ENCODE peak calls at places on chromosomes 11 and 22, in eight cellular contexts. One of them, this sample, is unnamed.
A peak's percentile ranks its signal among the peaks of the same experiment; 100 is the strongest.

GRCh38 chr11:1219836-1220810 is 2.7 kb upstream of the MUC5B start:
- DNase-seq in ACHN: no peak
- DNase-seq in stimulated activated CD8-positive, alpha-beta memory T cell treated with anti-CD3 and anti-CD28 coated beads, Interleukin-7, amount 100 ng/mL, for 24 hours: no peak
- DNase-seq in astrocyte of the spinal cord: no peak
- DNase-seq in psoas muscle: peak; percentile 15
- DNase-seq in lower leg skin: no peak
- DNase-seq in naive thymus-derived CD4-positive, alpha-beta T cell: no peak
- DNase-seq in adrenal gland: no peak
- DNase-seq in this sample: no peak

GRCh38 chr11:19868281-19868821 is 155.7 kb downstream of the NAV2 start:
- DNase-seq in ACHN: no peak
- DNase-seq in stimulated activated CD8-positive, alpha-beta memory T cell treated with anti-CD3 and anti-CD28 coated beads, Interleukin-7, amount 100 ng/mL, for 24 hours: no peak
- DNase-seq in astrocyte of the spinal cord: peak; percentile 75
- DNase-seq in psoas muscle: peak; percentile 55
- DNase-seq in lower leg skin: peak; percentile 81
- DNase-seq in naive thymus-derived CD4-positive, alpha-beta T cell: no peak
- DNase-seq in adrenal gland: no peak
- DNase-seq in this sample: no peak

GRCh38 chr11:28049338-28050216 is 58.4 kb downstream of the KIF18A start:
- DNase-seq in ACHN: no peak
- DNase-seq in stimulated activated CD8-positive, alpha-beta memory T cell treated with anti-CD3 and anti-CD28 coated beads, Interleukin-7, amount 100 ng/mL, for 24 hours: no peak
- DNase-seq in astrocyte of the spinal cord: peak; percentile 39
- DNase-seq in psoas muscle: no peak
- DNase-seq in lower leg skin: no peak
- DNase-seq in naive thymus-derived CD4-positive, alpha-beta T cell: no peak
- DNase-seq in adrenal gland: no peak
- DNase-seq in this sample: no peak

GRCh38 chr11:35045219-35045819 is 93.7 kb upstream of the CD44 start:
- DNase-seq in ACHN: no peak
- DNase-seq in stimulated activated CD8-positive, alpha-beta memory T cell treated with anti-CD3 and anti-CD28 coated beads, Interleukin-7, amount 100 ng/mL, for 24 hours: no peak
- DNase-seq in astrocyte of the spinal cord: no peak
- DNase-seq in psoas muscle: no peak
- DNase-seq in lower leg skin: no peak
- DNase-seq in naive thymus-derived CD4-positive, alpha-beta T cell: peak; percentile 96
- DNase-seq in adrenal gland: no peak
- DNase-seq in this sample: peak; percentile 82

GRCh38 chr22:38941488-38941987 is 15.9 kb upstream of the APOBEC3A start:
- DNase-seq in ACHN: no peak
- DNase-seq in stimulated activated CD8-positive, alpha-beta memory T cell treated with anti-CD3 and anti-CD28 coated beads, Interleukin-7, amount 100 ng/mL, for 24 hours: peak; percentile 37
- DNase-seq in astrocyte of the spinal cord: no peak
- DNase-seq in psoas muscle: no peak
- DNase-seq in lower leg skin: no peak
- DNase-seq in naive thymus-derived CD4-positive, alpha-beta T cell: no peak
- DNase-seq in adrenal gland: no peak
- DNase-seq in this sample: no peak

GRCh38 chr11:68012843-68013610 is 2.9 kb downstream of the ALDH3B1 start:
- DNase-seq in ACHN: peak; percentile 98
- DNase-seq in stimulated activated CD8-positive, alpha-beta memory T cell treated with anti-CD3 and anti-CD28 coated beads, Interleukin-7, amount 100 ng/mL, for 24 hours: no peak
- DNase-seq in astrocyte of the spinal cord: peak; percentile 97
- DNase-seq in psoas muscle: no peak
- DNase-seq in lower leg skin: no peak
- DNase-seq in naive thymus-derived CD4-positive, alpha-beta T cell: no peak
- DNase-seq in adrenal gland: peak; percentile 47
- DNase-seq in this sample: no peak

GRCh38 chr11:16788141-16789060 is 50.0 kb downstream of the C11orf58 start:
- DNase-seq in ACHN: peak; percentile 64
- DNase-seq in stimulated activated CD8-positive, alpha-beta memory T cell treated with anti-CD3 and anti-CD28 coated beads, Interleukin-7, amount 100 ng/mL, for 24 hours: peak; percentile 29
- DNase-seq in astrocyte of the spinal cord: peak; percentile 80
- DNase-seq in psoas muscle: peak; percentile 68
- DNase-seq in lower leg skin: peak; percentile 60
- DNase-seq in naive thymus-derived CD4-positive, alpha-beta T cell: peak; percentile 20
- DNase-seq in adrenal gland: peak; percentile 81
- DNase-seq in this sample: peak; percentile 21

GRCh38 chr11:93614111-93614784 is 47.2 kb upstream of the CEP295 start:
- DNase-seq in ACHN: no peak
- DNase-seq in stimulated activated CD8-positive, alpha-beta memory T cell treated with anti-CD3 and anti-CD28 coated beads, Interleukin-7, amount 100 ng/mL, for 24 hours: no peak
- DNase-seq in astrocyte of the spinal cord: no peak
- DNase-seq in psoas muscle: no peak
- DNase-seq in lower leg skin: no peak
- DNase-seq in naive thymus-derived CD4-positive, alpha-beta T cell: peak; percentile 56
- DNase-seq in adrenal gland: no peak
- DNase-seq in this sample: peak; percentile 10

GRCh38 chr11:65417221-65417701 is 5.3 kb upstream of the NEAT1 start:
- DNase-seq in ACHN: no peak
- DNase-seq in stimulated activated CD8-positive, alpha-beta memory T cell treated with anti-CD3 and anti-CD28 coated beads, Interleukin-7, amount 100 ng/mL, for 24 hours: no peak
- DNase-seq in astrocyte of the spinal cord: no peak
- DNase-seq in psoas muscle: no peak
- DNase-seq in lower leg skin: no peak
- DNase-seq in naive thymus-derived CD4-positive, alpha-beta T cell: no peak
- DNase-seq in adrenal gland: peak; percentile 81
- DNase-seq in this sample: no peak

GRCh38 chr11:70816156-70816678 is 417.9 kb downstream of the CTTN start:
- DNase-seq in ACHN: no peak
- DNase-seq in stimulated activated CD8-positive, alpha-beta memory T cell treated with anti-CD3 and anti-CD28 coated beads, Interleukin-7, amount 100 ng/mL, for 24 hours: no peak
- DNase-seq in astrocyte of the spinal cord: no peak
- DNase-seq in psoas muscle: no peak
- DNase-seq in lower leg skin: no peak
- DNase-seq in naive thymus-derived CD4-positive, alpha-beta T cell: no peak
- DNase-seq in adrenal gland: no peak
- DNase-seq in this sample: no peak

GRCh38 chr11:91081440-91082088 is 858.7 kb upstream of the CHORDC1 start:
- DNase-seq in ACHN: no peak
- DNase-seq in stimulated activated CD8-positive, alpha-beta memory T cell treated with anti-CD3 and anti-CD28 coated beads, Interleukin-7, amount 100 ng/mL, for 24 hours: no peak
- DNase-seq in astrocyte of the spinal cord: peak; percentile 35
- DNase-seq in psoas muscle: peak; percentile 45
- DNase-seq in lower leg skin: peak; percentile 15
- DNase-seq in naive thymus-derived CD4-positive, alpha-beta T cell: no peak
- DNase-seq in adrenal gland: peak; percentile 33
- DNase-seq in this sample: no peak

GRCh38 chr11:120336641-120337132 is 474 bp downstream of the ARHGEF12 start:
- DNase-seq in ACHN: peak; percentile 41
- DNase-seq in stimulated activated CD8-positive, alpha-beta memory T cell treated with anti-CD3 and anti-CD28 coated beads, Interleukin-7, amount 100 ng/mL, for 24 hours: no peak
- DNase-seq in astrocyte of the spinal cord: peak; percentile 45
- DNase-seq in psoas muscle: peak; percentile 66
- DNase-seq in lower leg skin: peak; percentile 44
- DNase-seq in naive thymus-derived CD4-positive, alpha-beta T cell: no peak
- DNase-seq in adrenal gland: peak; percentile 64
- DNase-seq in this sample: no peak

GRCh38 chr22:43889366-43890253 is 2.2 kb downstream of the PNPLA5 start:
- DNase-seq in ACHN: peak; percentile 26
- DNase-seq in stimulated activated CD8-positive, alpha-beta memory T cell treated with anti-CD3 and anti-CD28 coated beads, Interleukin-7, amount 100 ng/mL, for 24 hours: no peak
- DNase-seq in astrocyte of the spinal cord: peak; percentile 19
- DNase-seq in psoas muscle: no peak
- DNase-seq in lower leg skin: no peak
- DNase-seq in naive thymus-derived CD4-positive, alpha-beta T cell: no peak
- DNase-seq in adrenal gland: no peak
- DNase-seq in this sample: no peak

GRCh38 chr11:111911563-111912401 is at the start of gene CRYAB:
- DNase-seq in ACHN: peak; percentile 50
- DNase-seq in stimulated activated CD8-positive, alpha-beta memory T cell treated with anti-CD3 and anti-CD28 coated beads, Interleukin-7, amount 100 ng/mL, for 24 hours: no peak
- DNase-seq in astrocyte of the spinal cord: peak; percentile 49
- DNase-seq in psoas muscle: peak; percentile 93
- DNase-seq in lower leg skin: peak; percentile 94
- DNase-seq in naive thymus-derived CD4-positive, alpha-beta T cell: no peak
- DNase-seq in adrenal gland: peak; percentile 91
- DNase-seq in this sample: no peak

GRCh38 chr22:35736701-35737100 is 19.0 kb downstream of the APOL5 start:
- DNase-seq in ACHN: no peak
- DNase-seq in stimulated activated CD8-positive, alpha-beta memory T cell treated with anti-CD3 and anti-CD28 coated beads, Interleukin-7, amount 100 ng/mL, for 24 hours: no peak
- DNase-seq in astrocyte of the spinal cord: no peak
- DNase-seq in psoas muscle: no peak
- DNase-seq in lower leg skin: no peak
- DNase-seq in naive thymus-derived CD4-positive, alpha-beta T cell: no peak
- DNase-seq in adrenal gland: no peak
- DNase-seq in this sample: no peak

GRCh38 chr11:28400236-28401100 is 292.3 kb downstream of the METTL15 start:
- DNase-seq in ACHN: no peak
- DNase-seq in stimulated activated CD8-positive, alpha-beta memory T cell treated with anti-CD3 and anti-CD28 coated beads, Interleukin-7, amount 100 ng/mL, for 24 hours: no peak
- DNase-seq in astrocyte of the spinal cord: peak; percentile 34
- DNase-seq in psoas muscle: no peak
- DNase-seq in lower leg skin: no peak
- DNase-seq in naive thymus-derived CD4-positive, alpha-beta T cell: no peak
- DNase-seq in adrenal gland: no peak
- DNase-seq in this sample: no peak

GRCh38 chr11:96054870-96055705 is 131.2 kb upstream of the MTMR2 start:
- DNase-seq in ACHN: peak; percentile 52
- DNase-seq in stimulated activated CD8-positive, alpha-beta memory T cell treated with anti-CD3 and anti-CD28 coated beads, Interleukin-7, amount 100 ng/mL, for 24 hours: no peak
- DNase-seq in astrocyte of the spinal cord: peak; percentile 70
- DNase-seq in psoas muscle: no peak
- DNase-seq in lower leg skin: no peak
- DNase-seq in naive thymus-derived CD4-positive, alpha-beta T cell: peak; percentile 29
- DNase-seq in adrenal gland: no peak
- DNase-seq in this sample: no peak

GRCh38 chr22:44955102-44955501 is 54.7 kb downstream of the PHF21B start:
- DNase-seq in ACHN: no peak
- DNase-seq in stimulated activated CD8-positive, alpha-beta memory T cell treated with anti-CD3 and anti-CD28 coated beads, Interleukin-7, amount 100 ng/mL, for 24 hours: no peak
- DNase-seq in astrocyte of the spinal cord: no peak
- DNase-seq in psoas muscle: no peak
- DNase-seq in lower leg skin: no peak
- DNase-seq in naive thymus-derived CD4-positive, alpha-beta T cell: no peak
- DNase-seq in adrenal gland: no peak
- DNase-seq in this sample: no peak

GRCh38 chr11:3207530-3208189 is 11.0 kb downstream of the MRGPRG start:
- DNase-seq in ACHN: no peak
- DNase-seq in stimulated activated CD8-positive, alpha-beta memory T cell treated with anti-CD3 and anti-CD28 coated beads, Interleukin-7, amount 100 ng/mL, for 24 hours: no peak
- DNase-seq in astrocyte of the spinal cord: no peak
- DNase-seq in psoas muscle: peak; percentile 4
- DNase-seq in lower leg skin: no peak
- DNase-seq in naive thymus-derived CD4-positive, alpha-beta T cell: no peak
- DNase-seq in adrenal gland: no peak
- DNase-seq in this sample: no peak

GRCh38 chr11:87870081-87870480 is 305.2 kb downstream of the RAB38 start:
- DNase-seq in ACHN: no peak
- DNase-seq in stimulated activated CD8-positive, alpha-beta memory T cell treated with anti-CD3 and anti-CD28 coated beads, Interleukin-7, amount 100 ng/mL, for 24 hours: no peak
- DNase-seq in astrocyte of the spinal cord: peak; percentile 2
- DNase-seq in psoas muscle: no peak
- DNase-seq in lower leg skin: no peak
- DNase-seq in naive thymus-derived CD4-positive, alpha-beta T cell: no peak
- DNase-seq in adrenal gland: no peak
- DNase-seq in this sample: no peak

GRCh38 chr11:84817998-84818397 is 809.1 kb downstream of the DLG2 start:
- DNase-seq in ACHN: no peak
- DNase-seq in stimulated activated CD8-positive, alpha-beta memory T cell treated with anti-CD3 and anti-CD28 coated beads, Interleukin-7, amount 100 ng/mL, for 24 hours: no peak
- DNase-seq in astrocyte of the spinal cord: peak; percentile 6
- DNase-seq in psoas muscle: no peak
- DNase-seq in lower leg skin: no peak
- DNase-seq in naive thymus-derived CD4-positive, alpha-beta T cell: no peak
- DNase-seq in adrenal gland: no peak
- DNase-seq in this sample: no peak

GRCh38 chr22:38982008-38982927 is at the start of gene APOBEC3B:
- DNase-seq in ACHN: peak; percentile 96
- DNase-seq in stimulated activated CD8-positive, alpha-beta memory T cell treated with anti-CD3 and anti-CD28 coated beads, Interleukin-7, amount 100 ng/mL, for 24 hours: peak; percentile 44
- DNase-seq in astrocyte of the spinal cord: peak; percentile 93
- DNase-seq in psoas muscle: peak; percentile 83
- DNase-seq in lower leg skin: peak; percentile 89
- DNase-seq in naive thymus-derived CD4-positive, alpha-beta T cell: peak; percentile 15
- DNase-seq in adrenal gland: peak; percentile 93
- DNase-seq in this sample: peak; percentile 76

GRCh38 chr11:9754041-9754471 is 90.2 kb downstream of the SWAP70 start:
- DNase-seq in ACHN: no peak
- DNase-seq in stimulated activated CD8-positive, alpha-beta memory T cell treated with anti-CD3 and anti-CD28 coated beads, Interleukin-7, amount 100 ng/mL, for 24 hours: no peak
- DNase-seq in astrocyte of the spinal cord: peak; percentile 23
- DNase-seq in psoas muscle: no peak
- DNase-seq in lower leg skin: peak; percentile 43
- DNase-seq in naive thymus-derived CD4-positive, alpha-beta T cell: no peak
- DNase-seq in adrenal gland: no peak
- DNase-seq in this sample: no peak

GRCh38 chr11:126949066-126949945 is 51.3 kb downstream of the KIRREL3 start:
- DNase-seq in ACHN: peak; percentile 83
- DNase-seq in stimulated activated CD8-positive, alpha-beta memory T cell treated with anti-CD3 and anti-CD28 coated beads, Interleukin-7, amount 100 ng/mL, for 24 hours: no peak
- DNase-seq in astrocyte of the spinal cord: peak; percentile 86
- DNase-seq in psoas muscle: no peak
- DNase-seq in lower leg skin: no peak
- DNase-seq in naive thymus-derived CD4-positive, alpha-beta T cell: no peak
- DNase-seq in adrenal gland: no peak
- DNase-seq in this sample: no peak

GRCh38 chr11:102837151-102837550 is 6.3 kb downstream of the MMP3 start:
- DNase-seq in ACHN: no peak
- DNase-seq in stimulated activated CD8-positive, alpha-beta memory T cell treated with anti-CD3 and anti-CD28 coated beads, Interleukin-7, amount 100 ng/mL, for 24 hours: no peak
- DNase-seq in astrocyte of the spinal cord: no peak
- DNase-seq in psoas muscle: no peak
- DNase-seq in lower leg skin: no peak
- DNase-seq in naive thymus-derived CD4-positive, alpha-beta T cell: no peak
- DNase-seq in adrenal gland: no peak
- DNase-seq in this sample: no peak

GRCh38 chr22:47213571-47214230 is 451.3 kb downstream of the TBC1D22A start:
- DNase-seq in ACHN: peak; percentile 9
- DNase-seq in stimulated activated CD8-positive, alpha-beta memory T cell treated with anti-CD3 and anti-CD28 coated beads, Interleukin-7, amount 100 ng/mL, for 24 hours: no peak
- DNase-seq in astrocyte of the spinal cord: no peak
- DNase-seq in psoas muscle: no peak
- DNase-seq in lower leg skin: no peak
- DNase-seq in naive thymus-derived CD4-positive, alpha-beta T cell: peak; percentile 55
- DNase-seq in adrenal gland: peak; percentile 45
- DNase-seq in this sample: peak; percentile 34

GRCh38 chr11:10556590-10556989 is 11.9 kb downstream of the LYVE1 start:
- DNase-seq in ACHN: no peak
- DNase-seq in stimulated activated CD8-positive, alpha-beta memory T cell treated with anti-CD3 and anti-CD28 coated beads, Interleukin-7, amount 100 ng/mL, for 24 hours: no peak
- DNase-seq in astrocyte of the spinal cord: no peak
- DNase-seq in psoas muscle: no peak
- DNase-seq in lower leg skin: no peak
- DNase-seq in naive thymus-derived CD4-positive, alpha-beta T cell: no peak
- DNase-seq in adrenal gland: no peak
- DNase-seq in this sample: no peak

GRCh38 chr22:49638788-49639187 is 188.9 kb downstream of the BRD1 start:
- DNase-seq in ACHN: peak; percentile 57
- DNase-seq in stimulated activated CD8-positive, alpha-beta memory T cell treated with anti-CD3 and anti-CD28 coated beads, Interleukin-7, amount 100 ng/mL, for 24 hours: no peak
- DNase-seq in astrocyte of the spinal cord: peak; percentile 12
- DNase-seq in psoas muscle: no peak
- DNase-seq in lower leg skin: no peak
- DNase-seq in naive thymus-derived CD4-positive, alpha-beta T cell: no peak
- DNase-seq in adrenal gland: peak; percentile 82
- DNase-seq in this sample: no peak

GRCh38 chr22:37259540-37260029 is 15.5 kb upstream of the RAC2 start:
- DNase-seq in ACHN: peak; percentile 75
- DNase-seq in stimulated activated CD8-positive, alpha-beta memory T cell treated with anti-CD3 and anti-CD28 coated beads, Interleukin-7, amount 100 ng/mL, for 24 hours: no peak
- DNase-seq in astrocyte of the spinal cord: peak; percentile 52
- DNase-seq in psoas muscle: no peak
- DNase-seq in lower leg skin: no peak
- DNase-seq in naive thymus-derived CD4-positive, alpha-beta T cell: no peak
- DNase-seq in adrenal gland: no peak
- DNase-seq in this sample: no peak

GRCh38 chr11:14029971-14030531 is 67.5 kb downstream of the SPON1 start:
- DNase-seq in ACHN: no peak
- DNase-seq in stimulated activated CD8-positive, alpha-beta memory T cell treated with anti-CD3 and anti-CD28 coated beads, Interleukin-7, amount 100 ng/mL, for 24 hours: no peak
- DNase-seq in astrocyte of the spinal cord: no peak
- DNase-seq in psoas muscle: peak; percentile 66
- DNase-seq in lower leg skin: peak; percentile 19
- DNase-seq in naive thymus-derived CD4-positive, alpha-beta T cell: no peak
- DNase-seq in adrenal gland: peak; percentile 69
- DNase-seq in this sample: no peak

GRCh38 chr11:121550247-121551132 is 97.7 kb upstream of the SORL1-AS1 start:
- DNase-seq in ACHN: no peak
- DNase-seq in stimulated activated CD8-positive, alpha-beta memory T cell treated with anti-CD3 and anti-CD28 coated beads, Interleukin-7, amount 100 ng/mL, for 24 hours: no peak
- DNase-seq in astrocyte of the spinal cord: no peak
- DNase-seq in psoas muscle: no peak
- DNase-seq in lower leg skin: no peak
- DNase-seq in naive thymus-derived CD4-positive, alpha-beta T cell: no peak
- DNase-seq in adrenal gland: no peak
- DNase-seq in this sample: no peak

GRCh38 chr11:86869966-86870570 is 69.7 kb downstream of the PRSS23 start:
- DNase-seq in ACHN: peak; percentile 57
- DNase-seq in stimulated activated CD8-positive, alpha-beta memory T cell treated with anti-CD3 and anti-CD28 coated beads, Interleukin-7, amount 100 ng/mL, for 24 hours: peak; percentile 6
- DNase-seq in astrocyte of the spinal cord: peak; percentile 65
- DNase-seq in psoas muscle: peak; percentile 56
- DNase-seq in lower leg skin: peak; percentile 63
- DNase-seq in naive thymus-derived CD4-positive, alpha-beta T cell: peak; percentile 13
- DNase-seq in adrenal gland: peak; percentile 80
- DNase-seq in this sample: peak; percentile 24

GRCh38 chr11:38446336-38446735 is 1848.3 kb upstream of the RAG2 start:
- DNase-seq in ACHN: no peak
- DNase-seq in stimulated activated CD8-positive, alpha-beta memory T cell treated with anti-CD3 and anti-CD28 coated beads, Interleukin-7, amount 100 ng/mL, for 24 hours: no peak
- DNase-seq in astrocyte of the spinal cord: no peak
- DNase-seq in psoas muscle: no peak
- DNase-seq in lower leg skin: no peak
- DNase-seq in naive thymus-derived CD4-positive, alpha-beta T cell: no peak
- DNase-seq in adrenal gland: no peak
- DNase-seq in this sample: no peak

GRCh38 chr22:29727248-29727551 is 7.4 kb downstream of the CABP7 start:
- DNase-seq in ACHN: no peak
- DNase-seq in stimulated activated CD8-positive, alpha-beta memory T cell treated with anti-CD3 and anti-CD28 coated beads, Interleukin-7, amount 100 ng/mL, for 24 hours: no peak
- DNase-seq in astrocyte of the spinal cord: no peak
- DNase-seq in psoas muscle: peak; percentile 58
- DNase-seq in lower leg skin: no peak
- DNase-seq in naive thymus-derived CD4-positive, alpha-beta T cell: no peak
- DNase-seq in adrenal gland: peak; percentile 54
- DNase-seq in this sample: no peak